ENCODE peak calls at places on chromosomes 4 and X, in eight cellular contexts. L, P, E, O, V, C, S and X are unnamed samples.

GRCh38 chr4:86498560-86499166 is 95.5 kb upstream of the PTPN13 start:
- DNase-seq in L (peak), P (no peak), E (peak), O (no peak), V (no peak), C (no peak), S (peak), X (peak)

GRCh38 chrX:21770631-21771321 is 12.9 kb upstream of the SMPX start:
- DNase-seq in L (no peak), P (no peak), E (no peak), O (no peak), V (no peak), C (no peak), S (no peak), X (peak)

GRCh38 chr4:39126256-39127095 is 55.9 kb upstream of the WDR19 start:
- DNase-seq in L (no peak), P (no peak), E (no peak), O (no peak), V (no peak), C (no peak), S (no peak), X (no peak)

GRCh38 chr4:152235718-152236117 is 300.2 kb downstream of the FBXW7 start:
- DNase-seq in L (no peak), P (no peak), E (no peak), O (no peak), V (no peak), C (no peak), S (no peak), X (no peak)

GRCh38 chrX:53290441-53291041 is 9.2 kb upstream of the IQSEC2 start:
- DNase-seq in L (no peak), P (no peak), E (no peak), O (no peak), V (no peak), C (no peak), S (no peak), X (no peak)

GRCh38 chrX:147485207-147485606 is 426.5 kb upstream of the FMR1 start:
- DNase-seq in L (no peak), P (no peak), E (no peak), O (no peak), V (no peak), C (no peak), S (no peak), X (no peak)

GRCh38 chr4:2489841-2490552 is 21.1 kb downstream of the RNF4 start:
- DNase-seq in L (no peak), P (no peak), E (peak), O (no peak), V (no peak), C (no peak), S (no peak), X (peak)

GRCh38 chr4:107044170-107044569 is 8.1 kb upstream of the DKK2 start:
- DNase-seq in L (no peak), P (no peak), E (peak), O (no peak), V (no peak), C (no peak), S (no peak), X (peak)

GRCh38 chrX:13791559-13791958 is 25.3 kb downstream of the GPM6B start:
- DNase-seq in L (no peak), P (no peak), E (no peak), O (no peak), V (no peak), C (no peak), S (no peak), X (no peak)

GRCh38 chrX:11351375-11352295 is 58.4 kb downstream of the AMELX start:
- DNase-seq in L (peak), P (no peak), E (peak), O (no peak), V (no peak), C (peak), S (no peak), X (peak)

GRCh38 chr4:11468901-11469300 is 40.2 kb upstream of the HS3ST1 start:
- DNase-seq in L (no peak), P (no peak), E (no peak), O (no peak), V (no peak), C (no peak), S (no peak), X (no peak)

GRCh38 chr4:48015678-48016077 is 803 bp downstream of the CNGA1 start:
- DNase-seq in L (no peak), P (no peak), E (no peak), O (no peak), V (no peak), C (no peak), S (no peak), X (no peak)

GRCh38 chrX:149472620-149473019 is 32.5 kb downstream of the IDS start:
- DNase-seq in L (no peak), P (no peak), E (no peak), O (no peak), V (no peak), C (no peak), S (no peak), X (no peak)

GRCh38 chrX:139930923-139931645 is 1.8 kb downstream of the ATP11C start:
- DNase-seq in L (peak), P (no peak), E (peak), O (no peak), V (no peak), C (peak), S (no peak), X (peak)

GRCh38 chr4:71188197-71188625 is 150.6 kb upstream of the SLC4A4 start:
- DNase-seq in L (no peak), P (no peak), E (no peak), O (no peak), V (no peak), C (no peak), S (no peak), X (no peak)

GRCh38 chrX:118272237-118272636 is 73.7 kb upstream of the WDR44 start:
- DNase-seq in L (no peak), P (no peak), E (peak), O (no peak), V (no peak), C (no peak), S (no peak), X (peak)

GRCh38 chrX:40402771-40403533 is 177.8 kb upstream of the ATP6AP2 start:
- DNase-seq in L (peak), P (no peak), E (peak), O (no peak), V (no peak), C (peak), S (no peak), X (peak)

GRCh38 chr4:137307806-137308205 is 224.5 kb downstream of the PCDH18 start:
- DNase-seq in L (peak), P (no peak), E (peak), O (no peak), V (no peak), C (no peak), S (no peak), X (peak)

GRCh38 chr4:107210450-107211239 is 174.5 kb upstream of the DKK2 start:
- DNase-seq in L (no peak), P (no peak), E (peak), O (no peak), V (no peak), C (no peak), S (no peak), X (peak)

GRCh38 chrX:87063622-87064021 is 454.0 kb upstream of the KLHL4 start:
- DNase-seq in L (no peak), P (no peak), E (no peak), O (no peak), V (no peak), C (no peak), S (no peak), X (no peak)

GRCh38 chr4:19739101-19739651 is 512.5 kb upstream of the SLIT2 start:
- DNase-seq in L (no peak), P (no peak), E (peak), O (no peak), V (no peak), C (no peak), S (peak), X (peak)

GRCh38 chr4:94635172-94635571 is 122.6 kb upstream of the BMPR1B start:
- DNase-seq in L (no peak), P (no peak), E (peak), O (no peak), V (no peak), C (no peak), S (no peak), X (peak)

GRCh38 chr4:188812644-188813043 is 673.4 kb downstream of the TRIML1 start:
- DNase-seq in L (no peak), P (no peak), E (no peak), O (no peak), V (no peak), C (no peak), S (no peak), X (no peak)

GRCh38 chr4:48653217-48654014 is 126.7 kb downstream of the FRYL start:
- DNase-seq in L (peak), P (peak), E (peak), O (peak), V (peak), C (peak), S (no peak), X (peak)

GRCh38 chr4:15436515-15436914 is 8.7 kb downstream of the C1QTNF7 start:
- DNase-seq in L (peak), P (no peak), E (no peak), O (no peak), V (no peak), C (no peak), S (peak), X (peak)

GRCh38 chr4:6464842-6465588 is 7.4 kb downstream of the PPP2R2C start:
- DNase-seq in L (no peak), P (no peak), E (peak), O (no peak), V (no peak), C (no peak), S (no peak), X (no peak)

GRCh38 chrX:150730719-150731118 is 37.5 kb downstream of the MTMR1 start:
- DNase-seq in L (no peak), P (no peak), E (peak), O (no peak), V (no peak), C (no peak), S (peak), X (no peak)